ENCODE peak calls at places on chromosomes 3 and 15, in six cellular contexts. One of them, this sample, is unnamed.

GRCh38 chr3:98556164-98557130 is 24.7 kb downstream of the GPR15 start:
- DNase-seq in A549: no peak
- DNase-seq in HepG2: no peak
- DNase-seq in GM12878: peak
- DNase-seq in K562: no peak
- DNase-seq in SK-N-SH: no peak
- DNase-seq in this sample: peak

GRCh38 chr3:187041362-187042061 is 97.8 kb downstream of the RPL39L start:
- DNase-seq in A549: no peak
- DNase-seq in HepG2: peak
- DNase-seq in GM12878: no peak
- DNase-seq in K562: peak
- DNase-seq in SK-N-SH: no peak
- DNase-seq in this sample: no peak

GRCh38 chr3:28134198-28134597 is 107.2 kb upstream of the CMC1 start:
- DNase-seq in A549: no peak
- DNase-seq in HepG2: no peak
- DNase-seq in GM12878: no peak
- DNase-seq in K562: no peak
- DNase-seq in SK-N-SH: no peak
- DNase-seq in this sample: no peak

GRCh38 chr15:77656294-77656693 is 23.6 kb upstream of the LINGO1 start:
- DNase-seq in A549: no peak
- DNase-seq in HepG2: no peak
- DNase-seq in GM12878: no peak
- DNase-seq in K562: no peak
- DNase-seq in SK-N-SH: no peak
- DNase-seq in this sample: no peak

GRCh38 chr3:157115069-157116006 is 44.6 kb downstream of the CCNL1 start:
- DNase-seq in A549: no peak
- DNase-seq in HepG2: no peak
- DNase-seq in GM12878: no peak
- DNase-seq in K562: peak
- DNase-seq in SK-N-SH: no peak
- DNase-seq in this sample: no peak

GRCh38 chr3:132180337-132180791 is 136.8 kb upstream of the ACP3 start:
- DNase-seq in A549: peak
- DNase-seq in HepG2: peak
- DNase-seq in GM12878: peak
- DNase-seq in K562: peak
- DNase-seq in SK-N-SH: peak
- DNase-seq in this sample: peak

GRCh38 chr3:14915636-14916222 is 31.7 kb upstream of the NR2C2 start:
- DNase-seq in A549: no peak
- DNase-seq in HepG2: no peak
- DNase-seq in GM12878: no peak
- DNase-seq in K562: no peak
- DNase-seq in SK-N-SH: no peak
- DNase-seq in this sample: no peak

GRCh38 chr3:4994823-4995499 is 15.7 kb downstream of the BHLHE40 start:
- DNase-seq in A549: no peak
- DNase-seq in HepG2: peak
- DNase-seq in GM12878: no peak
- DNase-seq in K562: peak
- DNase-seq in SK-N-SH: no peak
- DNase-seq in this sample: peak

DNA sequence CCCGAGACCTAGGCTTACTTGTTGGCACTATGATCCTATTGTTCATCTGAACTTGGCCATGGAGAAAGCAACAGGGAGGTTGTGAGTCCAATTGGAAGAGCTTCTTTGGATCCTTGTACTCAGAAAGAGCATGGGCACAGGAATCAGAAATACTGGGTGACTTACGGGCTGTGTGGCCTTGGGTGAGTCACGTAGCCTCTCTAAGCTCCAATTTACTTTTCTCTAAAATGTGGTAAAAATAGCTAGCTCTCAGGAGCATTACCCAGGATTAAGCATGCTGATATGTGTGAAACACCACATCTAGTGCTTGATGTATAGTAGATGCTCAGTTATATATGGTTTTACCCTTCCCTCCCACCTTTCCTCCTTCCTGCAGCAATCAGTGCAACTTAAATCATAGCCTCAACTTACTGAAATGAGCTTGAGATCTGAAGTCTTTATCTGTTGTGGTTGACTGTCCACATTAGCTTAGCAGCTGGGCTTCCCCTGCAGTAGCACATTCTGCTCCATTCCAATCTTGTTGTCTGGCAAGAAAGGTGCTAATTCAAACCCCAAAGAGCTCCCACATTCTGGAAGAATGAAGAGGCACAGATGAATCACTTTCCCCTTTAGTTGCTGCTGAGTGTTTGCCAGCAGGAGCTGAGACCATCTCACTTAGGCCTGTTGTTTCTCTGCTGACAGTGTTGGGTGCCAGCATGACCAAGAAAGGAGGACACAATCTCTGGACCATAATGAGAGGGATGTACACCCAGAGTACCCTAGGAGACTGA is 299.1 kb upstream of the TRIM42 start:
- DNase-seq in A549: no peak
- DNase-seq in HepG2: no peak
- DNase-seq in GM12878: no peak
- DNase-seq in K562: no peak
- DNase-seq in SK-N-SH: no peak
- DNase-seq in this sample: no peak
- H3K27ac ChIP-seq in A549: no peak
- H3K27ac ChIP-seq in HepG2: no peak
- H3K27ac ChIP-seq in GM12878: no peak
- H3K27ac ChIP-seq in K562: no peak
- H3K27ac ChIP-seq in SK-N-SH: no peak
- H3K27ac ChIP-seq in this sample: no peak

DNA sequence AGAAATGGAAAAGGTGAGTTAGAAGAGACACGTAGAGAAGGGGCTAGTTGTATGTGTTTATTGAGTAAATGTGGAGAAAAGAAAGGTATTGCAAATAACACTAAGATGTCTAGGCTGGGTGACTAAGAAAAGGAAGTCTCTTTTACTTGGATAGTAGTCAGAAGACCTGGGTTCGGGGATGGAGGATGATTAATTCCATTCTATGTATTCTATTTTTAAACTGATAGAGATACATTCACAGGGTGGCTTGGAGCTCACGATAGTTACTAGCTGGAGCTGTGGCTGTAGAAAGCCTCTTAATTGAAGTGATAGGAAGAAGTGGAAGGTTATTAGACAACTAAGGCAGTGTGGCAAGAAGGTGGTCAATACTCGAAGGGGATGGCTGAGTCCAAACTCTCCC is 65.9 kb upstream of the TNIK start:
- DNase-seq in A549: no peak
- DNase-seq in HepG2: no peak
- DNase-seq in GM12878: no peak
- DNase-seq in K562: no peak
- DNase-seq in SK-N-SH: no peak
- DNase-seq in this sample: no peak
- TF ChIP-seq REST in A549: no peak
- TF ChIP-seq REST in HepG2: no peak
- TF ChIP-seq REST in GM12878: no peak
- TF ChIP-seq REST in K562: no peak
- TF ChIP-seq REST in SK-N-SH: no peak
- TF ChIP-seq REST in this sample: no peak

GRCh38 chr3:58383904-58384303 is 49.7 kb downstream of the PDHB start:
- DNase-seq in A549: no peak
- DNase-seq in HepG2: no peak
- DNase-seq in GM12878: no peak
- DNase-seq in K562: no peak
- DNase-seq in SK-N-SH: no peak
- DNase-seq in this sample: peak
- TF ChIP-seq RAD21 in A549: no peak
- TF ChIP-seq RAD21 in HepG2: no peak
- TF ChIP-seq RAD21 in GM12878: no peak
- TF ChIP-seq RAD21 in K562: no peak
- TF ChIP-seq RAD21 in SK-N-SH: no peak
- TF ChIP-seq RAD21 in this sample: no peak

GRCh38 chr15:63188937-63189871 is at the start of gene RAB8B:
- DNase-seq in A549: peak
- DNase-seq in HepG2: peak
- DNase-seq in GM12878: peak
- DNase-seq in K562: peak
- DNase-seq in SK-N-SH: peak
- DNase-seq in this sample: peak

GRCh38 chr15:63188247-63188936 is 1.0 kb upstream of the RAB8B start:
- DNase-seq in A549: no peak
- DNase-seq in HepG2: no peak
- DNase-seq in GM12878: no peak
- DNase-seq in K562: no peak
- DNase-seq in SK-N-SH: no peak
- DNase-seq in this sample: no peak

GRCh38 chr15:63190993-63191392 is 1.6 kb downstream of the RAB8B start:
- DNase-seq in A549: no peak
- DNase-seq in HepG2: no peak
- DNase-seq in GM12878: no peak
- DNase-seq in K562: no peak
- DNase-seq in SK-N-SH: no peak
- DNase-seq in this sample: no peak

GRCh38 chr15:63191895-63192603 is 2.6 kb downstream of the RAB8B start:
- DNase-seq in A549: no peak
- DNase-seq in HepG2: no peak
- DNase-seq in GM12878: peak
- DNase-seq in K562: peak
- DNase-seq in SK-N-SH: no peak
- DNase-seq in this sample: no peak

GRCh38 chr15:63189955-63190691 is 717 bp downstream of the RAB8B start:
- DNase-seq in A549: no peak
- DNase-seq in HepG2: no peak
- DNase-seq in GM12878: no peak
- DNase-seq in K562: peak
- DNase-seq in SK-N-SH: no peak
- DNase-seq in this sample: no peak
- H3K27ac ChIP-seq in A549: peak
- H3K27ac ChIP-seq in HepG2: no peak
- H3K27ac ChIP-seq in GM12878: peak
- H3K27ac ChIP-seq in K562: peak
- H3K27ac ChIP-seq in SK-N-SH: peak
- H3K27ac ChIP-seq in this sample: no peak

GRCh38 chr3:30527720-30528119 is 78.7 kb upstream of the TGFBR2 start:
- DNase-seq in A549: no peak
- DNase-seq in HepG2: no peak
- DNase-seq in GM12878: no peak
- DNase-seq in K562: no peak
- DNase-seq in SK-N-SH: no peak
- DNase-seq in this sample: no peak
- TF ChIP-seq REST in A549: no peak
- TF ChIP-seq REST in HepG2: no peak
- TF ChIP-seq REST in GM12878: no peak
- TF ChIP-seq REST in K562: no peak
- TF ChIP-seq REST in SK-N-SH: no peak
- TF ChIP-seq REST in this sample: no peak

DNA sequence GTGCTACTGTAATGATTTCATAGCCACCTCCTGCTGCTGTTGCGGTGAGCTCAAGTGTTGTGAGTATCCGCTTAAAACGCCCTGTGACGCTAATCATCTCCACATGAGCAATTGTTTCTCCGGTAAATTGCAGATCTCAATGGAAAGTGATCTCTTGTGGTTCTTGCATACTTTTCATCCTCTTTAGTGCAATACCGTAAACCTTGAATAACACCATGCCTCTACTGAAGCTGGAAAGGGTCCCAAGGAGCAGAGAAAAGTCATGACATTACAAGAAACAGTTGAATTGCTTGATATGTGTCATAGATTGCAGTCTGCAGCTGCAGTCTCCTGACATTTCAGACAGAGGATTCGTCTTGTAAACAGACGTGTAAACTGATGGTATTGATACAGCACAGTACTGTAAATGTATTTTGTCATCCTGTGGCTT is 6.0 kb upstream of the CEMIP start:
- DNase-seq in A549: no peak
- DNase-seq in HepG2: no peak
- DNase-seq in GM12878: no peak
- DNase-seq in K562: no peak
- DNase-seq in SK-N-SH: no peak
- DNase-seq in this sample: no peak
- TF ChIP-seq RAD21 in A549: no peak
- TF ChIP-seq RAD21 in HepG2: no peak
- TF ChIP-seq RAD21 in GM12878: no peak
- TF ChIP-seq RAD21 in K562: no peak
- TF ChIP-seq RAD21 in SK-N-SH: no peak
- TF ChIP-seq RAD21 in this sample: no peak

This sample was measured in HCT116.